ENCODE peak calls at places on chromosomes 4 and X, in five cellular contexts. Y is SK-N-SH, V is AG09309, K is choroid plexus epithelial cell, G is tibial artery. P is an unnamed sample.

GRCh38 chr4:54110019-54110416 is 10.1 kb downstream of the GSX2 start:
- DNase-seq in V (no peak), G (no peak), K (no peak), Y (no peak), P (no peak)

GRCh38 chr4:139913995-139914394 is 240.0 kb downstream of the MAML3 start:
- DNase-seq in G (no peak), V (peak; percentile 40), K (peak; percentile 83), Y (no peak), P (no peak)

GRCh38 chrX:69074726-69075125 is 90.5 kb downstream of the PJA1 start:
- DNase-seq in K (no peak), G (no peak), V (no peak), Y (no peak), P (no peak)

GRCh38 chrX:63784902-63785692 is at the start of gene ARHGEF9:
- DNase-seq in G (peak; percentile 60), V (no peak), Y (peak; percentile 69), K (peak; percentile 5), P (no peak)

GRCh38 chr4:163548481-163549243 is 54.2 kb downstream of the TMA16 start:
- DNase-seq in Y (peak; percentile 52), V (no peak), K (peak; percentile 84), G (no peak), P (peak; percentile 50)

GRCh38 chrX:42751573-42751972 is 26.4 kb downstream of the PPP1R2C start:
- DNase-seq in V (no peak), K (no peak), Y (no peak), G (no peak), P (peak; percentile 53)

GRCh38 chr4:151358266-151358665 is 32.9 kb upstream of the SH3D19 start:
- DNase-seq in G (no peak), K (no peak), V (no peak), Y (no peak), P (no peak)

GRCh38 chrX:11609109-11609508 is 56.6 kb downstream of the ARHGAP6 start:
- DNase-seq in Y (no peak), G (no peak), K (no peak), V (no peak), P (no peak)

GRCh38 chr4:108738307-108738706 is 24.5 kb downstream of the ETNPPL start:
- DNase-seq in G (no peak), K (peak; percentile 15), Y (no peak), V (no peak), P (peak; percentile 46)

GRCh38 chrX:139949703-139950102 is 15.6 kb downstream of the CXorf66 start:
- DNase-seq in K (peak; percentile 5), G (no peak), Y (no peak), V (no peak), P (peak; percentile 18)
- TF ChIP-seq CTCF in K (peak; percentile 7), G (no peak), Y (no peak), V (no peak), P (no peak)

GRCh38 chr4:99324361-99324760 is 3.2 kb upstream of the ADH1B start:
- DNase-seq in G (no peak), Y (no peak), K (peak; percentile 19), V (no peak), P (no peak)

GRCh38 chr4:99317354-99317753 is 3.8 kb downstream of the ADH1B start:
- DNase-seq in K (no peak), Y (no peak), V (no peak), G (no peak), P (no peak)

GRCh38 chr4:99323761-99324160 is 2.6 kb upstream of the ADH1B start:
- DNase-seq in K (peak; percentile 89), G (no peak), V (no peak), Y (no peak), P (no peak)

GRCh38 chr4:99324978-99325377 is 3.8 kb upstream of the ADH1B start:
- DNase-seq in Y (no peak), K (peak; percentile 95), V (no peak), G (peak; percentile 89), P (no peak)

DNA sequence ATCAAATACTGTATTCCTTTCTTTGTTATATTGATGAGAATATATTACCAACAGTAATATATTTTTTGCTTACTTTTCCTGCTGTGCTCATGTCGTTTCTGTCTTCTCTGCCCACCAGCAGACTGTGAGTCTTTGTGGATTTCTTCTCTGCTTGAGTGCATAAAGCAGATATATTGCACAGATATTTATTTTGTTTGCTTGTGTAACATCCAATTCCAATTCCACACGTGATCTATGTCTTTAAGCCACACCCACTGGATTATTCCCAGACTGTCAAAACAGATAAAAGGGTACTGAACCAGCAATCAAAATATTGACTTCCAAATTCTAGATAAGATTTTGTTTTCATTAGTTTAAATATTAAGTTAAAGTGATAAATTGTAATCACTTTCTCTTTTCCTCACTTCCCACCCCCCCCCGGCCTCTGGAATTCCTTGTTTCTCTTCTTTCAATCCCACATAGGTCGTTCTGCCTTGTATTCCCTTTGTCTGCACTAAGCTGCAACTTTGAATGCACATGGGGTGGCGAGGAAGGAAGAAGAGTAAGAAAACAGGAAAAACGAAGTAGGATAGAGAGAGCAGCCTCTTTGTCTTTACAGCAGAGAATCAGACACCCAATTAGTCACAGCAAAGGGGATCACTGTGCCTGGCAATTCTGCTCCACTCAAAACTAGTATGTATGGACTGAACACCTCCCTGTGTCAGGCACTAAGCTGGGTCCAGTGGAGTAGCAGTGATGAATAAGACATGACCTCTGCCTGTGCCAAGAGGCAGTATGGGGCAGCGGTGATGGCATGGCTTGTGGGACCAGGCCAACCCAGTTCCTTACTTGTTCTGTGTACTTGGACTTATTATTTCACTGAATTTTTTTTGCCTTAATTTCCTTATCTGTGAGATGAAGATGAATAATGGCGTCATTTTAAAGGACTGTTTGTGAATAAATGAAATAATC is at the start of gene ADH1B:
- DNase-seq in K (peak; percentile 11), G (peak; percentile 69), Y (no peak), V (no peak), P (no peak)
- H3K4me3 ChIP-seq in K (no peak within 1 kb of the TSS), G (peak within 1 kb of the TSS; percentile 50), Y (no peak within 1 kb of the TSS), V (no peak within 1 kb of the TSS), P (no peak within 1 kb of the TSS)

DNA sequence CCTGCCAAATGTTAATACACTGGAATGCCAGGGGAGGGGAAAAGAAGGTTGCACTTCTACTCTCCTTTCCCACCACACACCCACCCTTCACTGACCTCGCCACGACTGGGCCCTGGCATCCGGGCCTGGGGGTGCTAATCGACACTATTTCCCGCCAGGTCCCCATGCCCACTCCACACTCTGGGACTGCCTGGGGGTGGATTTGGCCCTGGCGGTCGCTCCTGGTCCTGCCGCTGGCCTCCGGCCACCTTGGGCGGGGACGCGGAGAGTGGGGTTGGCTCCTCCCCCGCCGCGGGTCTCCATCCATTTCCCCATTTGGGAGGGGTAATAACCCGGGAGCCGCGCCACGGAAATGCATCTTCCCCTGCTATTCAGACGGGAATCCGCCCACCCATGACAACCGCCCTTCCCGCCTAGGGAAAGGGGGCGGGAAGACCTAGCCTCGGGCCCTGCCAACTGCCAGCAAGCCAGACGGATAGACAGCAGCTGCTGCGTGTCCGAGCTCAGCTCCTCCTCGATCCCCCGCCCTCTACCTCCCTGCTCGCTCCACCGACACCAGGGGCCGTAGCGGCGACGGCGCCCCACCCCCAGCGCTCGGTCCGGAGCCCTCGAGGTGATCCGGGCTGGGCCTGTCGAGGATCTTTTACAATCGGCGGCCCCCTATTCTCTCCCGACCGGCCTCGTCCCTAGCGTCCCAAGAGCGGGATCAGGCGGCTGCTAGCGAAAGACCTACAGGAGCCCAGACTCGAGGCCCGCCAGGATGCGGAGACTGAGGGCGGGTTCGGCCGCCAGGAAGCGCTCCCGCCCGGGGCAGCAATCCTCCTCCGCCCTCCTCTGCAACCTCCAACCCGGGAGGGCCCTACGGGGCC is 78.0 kb downstream of the RLIM start:
- DNase-seq in Y (peak; percentile 86), V (no peak), K (peak; percentile 86), G (peak; percentile 93), P (peak; percentile 49)
- TF ChIP-seq CTCF in Y (peak; percentile 48), V (peak; percentile 28), K (peak; percentile 50), G (peak; percentile 42), P (no peak)

GRCh38 chr4:38387348-38387747 is 276.7 kb upstream of the KLF3 start:
- DNase-seq in V (peak; percentile 59), Y (peak; percentile 23), G (peak; percentile 90), K (peak; percentile 93), P (peak; percentile 39)
- H3K4me3 ChIP-seq in V (no peak overlapping the region), Y (no peak overlapping the region), G (no peak overlapping the region), K (no peak overlapping the region), P (no peak overlapping the region)

GRCh38 chrX:50333308-50333707 is 128.7 kb downstream of the CCNB3 start:
- DNase-seq in G (no peak), V (no peak), Y (no peak), K (no peak), P (no peak)
- TF ChIP-seq CTCF in G (no peak), V (no peak), Y (no peak), K (no peak), P (no peak)

GRCh38 chr4:68375667-68376559 is 26.0 kb upstream of the YTHDC1 start:
- DNase-seq in V (peak; percentile 51), G (no peak), Y (peak; percentile 65), K (peak; percentile 81), P (peak; percentile 85)
- H3K4me3 ChIP-seq in V (peak overlapping the region; percentile 13), G (no peak overlapping the region), Y (peak overlapping the region; percentile 37), K (peak overlapping the region; percentile 15), P (no peak overlapping the region)

GRCh38 chrX:136168929-136169735 is 21.8 kb downstream of the FHL1 start:
- DNase-seq in G (peak; percentile 76), K (peak; percentile 93), V (peak; percentile 84), Y (peak; percentile 69), P (peak; percentile 53)

GRCh38 chrX:136162827-136163427 is 15.6 kb downstream of the FHL1 start:
- DNase-seq in Y (peak; percentile 43), G (peak; percentile 73), K (peak; percentile 68), V (no peak), P (peak; percentile 48)

GRCh38 chrX:136163694-136164093 is 16.4 kb downstream of the FHL1 start:
- DNase-seq in G (no peak), Y (no peak), K (no peak), V (no peak), P (no peak)

GRCh38 chrX:136170109-136170800 is 22.9 kb downstream of the FHL1 start:
- DNase-seq in K (peak; percentile 63), G (no peak), V (no peak), Y (no peak), P (no peak)

DNA sequence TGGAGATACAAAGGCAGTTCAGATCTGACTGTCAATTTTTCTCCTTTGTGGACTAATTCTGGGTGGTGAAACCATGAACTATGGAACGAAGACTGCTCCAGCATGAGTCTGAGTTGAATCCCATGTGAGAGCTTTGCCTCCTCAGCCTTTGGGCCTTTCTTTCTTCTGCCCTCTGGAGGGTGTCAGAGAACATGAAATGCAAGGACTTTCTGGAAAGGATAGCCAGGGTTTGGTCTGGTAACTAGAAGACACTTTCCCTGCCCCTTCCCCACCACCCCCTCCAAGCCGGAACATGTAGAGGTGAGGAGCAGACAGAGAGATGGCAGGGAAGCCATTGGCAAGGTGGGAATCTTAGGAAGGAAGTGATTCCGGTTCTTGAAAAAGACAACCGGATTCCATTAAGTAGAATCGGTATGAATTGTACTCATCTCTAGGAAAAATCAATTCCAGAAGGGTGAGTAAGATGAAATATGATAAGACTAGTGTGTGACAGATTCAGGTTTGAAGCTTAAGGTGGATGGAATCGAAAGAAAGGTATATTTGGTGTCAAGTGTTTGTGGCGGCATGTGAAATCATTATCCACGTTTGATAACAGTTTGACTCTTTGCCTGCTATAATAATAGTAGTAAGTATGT is 19.0 kb downstream of the FHL1 start:
- DNase-seq in Y (no peak), V (peak; percentile 17), G (no peak), K (peak; percentile 70), P (peak; percentile 39)
- TF ChIP-seq CTCF in Y (peak; percentile 46), V (peak; percentile 59), G (peak; percentile 23), K (peak; percentile 63), P (peak; percentile 27)

GRCh38 chr4:142844782-142845181 is 1.3 kb downstream of the INPP4B start:
- DNase-seq in V (no peak), K (no peak), Y (no peak), G (no peak), P (no peak)
- H3K4me3 ChIP-seq in V (peak overlapping the region; percentile 90), K (no peak overlapping the region), Y (no peak overlapping the region), G (peak overlapping the region; percentile 93), P (no peak overlapping the region)

GRCh38 chrX:47384502-47384901 is 14.1 kb downstream of the ZNF157 start:
- DNase-seq in K (peak; percentile 75), Y (peak; percentile 54), V (peak; percentile 7), G (peak; percentile 61), P (peak; percentile 63)
- TF ChIP-seq CTCF in K (peak; percentile 83), Y (peak; percentile 86), V (peak; percentile 72), G (peak; percentile 57), P (peak; percentile 60)

P was measured in bronchial epithelial cell.